ENCODE peak calls at places on chromosomes 6 and 20, in four cellular contexts. Q is HepG2, P is GM12878, N is K562. E is an unnamed sample.

GRCh38 chr20:56831795-56832194 is 202.7 kb downstream of the TFAP2C start:
- DNase-seq in N (no peak), P (no peak), Q (no peak), E (no peak)

GRCh38 chr20:10131612-10132345 is 86.9 kb upstream of the SNAP25 start:
- DNase-seq in Q (no peak), P (no peak), N (no peak), E (peak)

GRCh38 chr6:111487656-111488055 is 4.6 kb upstream of the REV3L start:
- DNase-seq in N (no peak), Q (no peak), P (peak), E (no peak)

GRCh38 chr20:41180599-41181333 is 43.4 kb downstream of the PLCG1 start:
- DNase-seq in Q (peak), N (no peak), P (no peak), E (no peak)

GRCh38 chr6:131638013-131638412 is 911 bp downstream of the ENPP3 start:
- DNase-seq in P (no peak), Q (no peak), N (no peak), E (no peak)

GRCh38 chr6:142635130-142635529 is 309.8 kb downstream of the HIVEP2 start:
- DNase-seq in P (no peak), N (no peak), Q (no peak), E (no peak)

GRCh38 chr20:48815537-48815936 is 12.3 kb downstream of the PREX1 start:
- DNase-seq in Q (no peak), N (no peak), P (no peak), E (no peak)

GRCh38 chr6:68718379-68719073 is 83.4 kb downstream of the ADGRB3 start:
- DNase-seq in P (no peak), Q (no peak), N (no peak), E (no peak)

GRCh38 chr6:108966855-108967755 is 118.9 kb downstream of the ARMC2 start:
- DNase-seq in P (no peak), Q (peak), N (no peak), E (no peak)

GRCh38 chr6:36875250-36875633 is 639 bp upstream of the PPIL1 start:
- DNase-seq in P (no peak), N (no peak), Q (no peak), E (no peak)

GRCh38 chr20:4681971-4682370 is 39.7 kb upstream of the PRND start:
- DNase-seq in P (no peak), Q (no peak), N (no peak), E (no peak)

GRCh38 chr6:90977513-90977912 is 390.6 kb upstream of the MAP3K7 start:
- DNase-seq in N (no peak), Q (no peak), P (no peak), E (no peak)

GRCh38 chr6:42911171-42912021 is 4.5 kb upstream of the PTCRA start:
- DNase-seq in P (no peak), N (no peak), Q (no peak), E (no peak)

GRCh38 chr6:43978473-43979360 is 148.5 kb downstream of the MRPL14 start:
- DNase-seq in P (no peak), N (no peak), Q (no peak), E (peak)

GRCh38 chr6:21537660-21538059 is 55.9 kb upstream of the SOX4 start:
- DNase-seq in N (no peak), Q (no peak), P (no peak), E (no peak)

GRCh38 chr20:62045529-62046277 is 20.0 kb downstream of the TAF4 start:
- DNase-seq in Q (no peak), P (no peak), N (no peak), E (no peak)

GRCh38 chr6:119079288-119079809 is 885 bp upstream of the FAM184A start:
- DNase-seq in Q (no peak), P (no peak), N (no peak), E (no peak)

GRCh38 chr20:41175201-41175651 is 37.9 kb downstream of the PLCG1 start:
- DNase-seq in Q (no peak), P (no peak), N (no peak), E (peak)

GRCh38 chr6:141653590-141653989 is 479.1 kb upstream of the GJE1 start:
- DNase-seq in N (no peak), P (no peak), Q (no peak), E (no peak)

GRCh38 chr20:10940941-10941340 is 267.1 kb upstream of the JAG1 start:
- DNase-seq in N (no peak), P (peak), Q (no peak), E (no peak)

GRCh38 chr6:109118337-109118736 is 23.0 kb downstream of the CEP57L1 start:
- DNase-seq in Q (no peak), P (no peak), N (no peak), E (no peak)

GRCh38 chr6:17267586-17267985 is 13.6 kb upstream of the RBM24 start:
- DNase-seq in Q (no peak), N (no peak), P (no peak), E (no peak)

GRCh38 chr6:163543311-163543710 is 128.8 kb downstream of the QKI start:
- DNase-seq in N (no peak), P (no peak), Q (no peak), E (no peak)

DNA sequence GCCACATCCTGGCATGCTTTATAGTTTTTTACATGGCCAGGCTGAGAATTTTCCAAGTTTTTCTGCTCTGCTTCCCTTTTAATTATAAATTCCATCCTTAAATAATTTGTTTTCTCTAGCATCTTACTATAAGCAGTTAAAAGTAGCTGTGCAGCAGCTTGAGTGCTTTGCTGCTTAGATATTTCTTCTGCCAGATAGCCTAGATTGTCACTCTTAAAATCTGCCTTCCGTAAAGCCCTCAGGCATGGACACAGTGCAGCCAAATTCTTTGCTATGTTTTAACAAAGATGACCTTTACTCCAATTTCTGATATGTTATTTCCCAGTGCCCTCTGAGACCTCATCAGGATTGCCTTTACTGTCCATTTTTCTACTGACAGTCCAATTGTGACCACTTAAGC is 92.6 kb upstream of the SGK1 start:
- DNase-seq in Q (no peak), N (no peak), P (no peak), E (no peak)
- TF ChIP-seq HDAC6 in Q (no peak), N (no peak), P (no peak), E (no peak)

DNA sequence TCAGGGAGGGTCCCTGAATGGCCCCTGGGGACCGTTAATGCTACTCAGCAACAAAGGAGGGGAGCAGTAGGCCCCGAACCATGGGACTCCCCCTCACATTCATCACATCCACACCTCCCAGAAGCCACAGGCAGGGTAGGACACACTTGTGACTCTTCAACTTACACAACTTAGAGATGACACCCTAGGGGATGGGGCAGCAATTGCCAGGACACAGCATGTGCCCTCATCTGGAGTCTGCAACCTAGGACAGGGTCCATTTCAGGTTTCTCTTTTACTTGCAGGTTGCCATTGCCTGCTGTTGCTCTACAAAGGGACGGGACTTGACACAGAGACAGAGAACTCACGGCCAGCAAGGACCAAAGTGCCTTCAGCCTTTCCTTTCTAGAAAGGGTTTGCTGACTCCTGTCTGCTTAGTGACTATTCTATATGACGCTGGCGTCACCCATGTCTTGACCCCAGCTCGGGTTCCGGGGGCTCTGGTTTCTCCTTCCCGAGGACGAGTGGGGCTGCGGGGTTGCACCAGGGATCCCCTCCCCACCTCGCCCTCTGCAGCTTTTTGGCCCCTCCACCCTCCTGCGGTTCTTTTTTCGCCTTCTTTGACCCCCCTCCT is 642 bp downstream of the ULBP3 start:
- DNase-seq in P (no peak), N (no peak), Q (no peak), E (no peak)
- TF ChIP-seq HDAC6 in P (no peak), N (no peak), Q (no peak), E (no peak)

GRCh38 chr6:31877651-31878161 is 1.1 kb downstream of the SLC44A4 start:
- DNase-seq in Q (peak), N (no peak), P (no peak), E (no peak)
- TF ChIP-seq HDAC6 in Q (no peak), N (no peak), P (no peak), E (no peak)

GRCh38 chr6:150204705-150205472 is 62.0 kb downstream of the PPP1R14C start:
- DNase-seq in P (no peak), Q (no peak), N (no peak), E (no peak)
- TF ChIP-seq HDAC6 in P (no peak), Q (no peak), N (no peak), E (no peak)

GRCh38 chr20:35947489-35947888 is 6.8 kb downstream of the SCAND1 start:
- DNase-seq in Q (peak), P (no peak), N (no peak), E (peak)

GRCh38 chr20:35944189-35944588 is 10.1 kb downstream of the SCAND1 start:
- DNase-seq in P (no peak), Q (no peak), N (no peak), E (no peak)

GRCh38 chr20:35950093-35950492 is 4.2 kb downstream of the SCAND1 start:
- DNase-seq in P (no peak), N (no peak), Q (no peak), E (no peak)

GRCh38 chr20:35952480-35953410 is 1.6 kb downstream of the SCAND1 start:
- DNase-seq in P (no peak), N (peak), Q (peak), E (no peak)

DNA sequence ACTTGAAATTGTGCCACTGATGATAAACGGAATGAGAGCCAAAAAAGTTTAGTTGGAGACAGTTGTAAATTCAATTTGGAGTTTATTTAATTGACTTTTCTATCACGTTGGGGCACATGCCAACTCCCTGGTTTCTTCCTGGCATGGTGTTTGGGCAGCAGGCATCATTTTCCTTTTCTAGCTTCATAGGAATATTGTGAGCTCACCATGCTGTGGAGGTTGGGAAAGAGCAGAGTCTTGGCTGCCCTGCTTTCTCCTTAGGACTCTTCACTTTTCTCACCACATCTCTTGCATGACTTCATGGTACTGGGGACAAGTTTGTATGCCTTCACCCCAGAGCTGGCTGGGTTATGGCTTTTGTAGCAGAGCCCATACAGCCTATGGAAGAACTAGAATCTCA is 6.4 kb downstream of the SCAND1 start:
- DNase-seq in Q (no peak), N (no peak), P (no peak), E (no peak)
- TF ChIP-seq HDAC6 in Q (no peak), N (no peak), P (no peak), E (no peak)

GRCh38 chr6:149940673-149940984 is 1.2 kb upstream of the ULBP2 start:
- DNase-seq in P (no peak), Q (no peak), N (no peak), E (no peak)

GRCh38 chr6:149941583-149942460 is at the start of gene ULBP2:
- DNase-seq in Q (no peak), N (peak), P (no peak), E (no peak)

GRCh38 chr6:149939909-149940672 is 1.7 kb upstream of the ULBP2 start:
- DNase-seq in N (no peak), P (no peak), Q (no peak), E (no peak)

GRCh38 chr6:149936743-149937142 is 5.1 kb upstream of the ULBP2 start:
- DNase-seq in Q (no peak), P (no peak), N (no peak), E (no peak)

DNA sequence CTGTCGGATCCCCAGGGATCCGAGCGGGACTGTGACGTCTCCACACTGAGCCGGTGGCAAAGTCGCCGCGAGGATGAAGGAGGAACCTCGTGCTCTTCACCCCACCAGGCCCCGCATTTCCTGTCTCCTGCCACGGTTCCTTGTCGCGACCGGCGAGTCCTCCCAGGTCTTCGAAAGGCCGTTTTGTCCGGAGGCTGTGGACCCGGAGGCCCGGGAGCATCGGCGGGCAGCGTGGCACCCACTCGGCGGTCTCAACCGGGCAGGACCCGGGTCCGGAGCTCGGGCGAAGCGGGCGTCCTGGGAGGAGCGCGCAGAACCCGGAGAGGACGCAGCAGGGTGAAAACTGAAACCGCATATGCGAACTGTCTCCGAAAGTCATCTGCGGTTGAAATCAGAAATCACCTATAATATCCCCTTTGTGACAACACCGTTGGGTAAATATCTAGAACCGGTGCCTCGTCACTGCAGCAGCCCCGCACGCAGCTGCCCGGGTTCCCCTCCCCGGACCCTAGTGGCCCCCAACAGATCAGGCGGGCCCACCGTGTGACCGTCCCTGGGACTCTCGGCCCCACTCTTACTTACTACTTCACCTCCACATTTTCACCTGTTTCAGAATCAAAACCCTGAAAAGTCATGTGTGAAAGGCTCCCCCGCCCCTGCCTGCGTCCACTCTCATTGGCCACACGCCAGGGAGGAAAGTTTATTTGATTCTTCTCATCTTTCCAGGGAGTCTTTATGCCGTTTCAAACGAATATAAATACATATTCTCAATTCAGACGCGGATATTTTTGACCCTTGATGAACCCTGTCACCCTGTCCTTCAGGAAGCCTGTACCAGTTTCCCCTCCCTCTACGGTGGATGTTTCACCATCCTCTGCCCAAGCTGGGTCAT is 3.0 kb upstream of the ULBP2 start:
- DNase-seq in P (peak), Q (no peak), N (no peak), E (peak)
- TF ChIP-seq HDAC6 in P (no peak), Q (no peak), N (no peak), E (no peak)